ENCODE peak calls at places on chromosomes 5 and 9, in nine cellular contexts. U, G, I, Q, S, E, Z, L and J are unnamed samples.

GRCh38 chr5:109705596-109705995 is 15.9 kb downstream of the MAN2A1 start:
- DNase-seq in U (no peak), G (no peak), I (no peak), Q (peak; percentile 76), S (no peak), E (no peak), Z (peak; percentile 83), L (no peak), J (peak; percentile 28)

GRCh38 chr5:74542477-74542876 is 98.1 kb downstream of the ENC1 start:
- DNase-seq in U (no peak), G (no peak), I (no peak), Q (peak; percentile 45), S (no peak), E (no peak), Z (peak; percentile 82), L (no peak), J (peak; percentile 9)

GRCh38 chr5:73901045-73901444 is 275.0 kb downstream of the ARHGEF28 start:
- DNase-seq in U (no peak), G (no peak), I (no peak), Q (no peak), S (no peak), E (no peak), Z (peak; percentile 86), L (no peak), J (peak; percentile 73)

GRCh38 chr9:96236854-96237545 is 65.0 kb downstream of the HSD17B3 start:
- DNase-seq in U (no peak), G (no peak), I (no peak), Q (no peak), S (no peak), E (no peak), Z (peak; percentile 20), L (no peak), J (no peak)

GRCh38 chr9:134347996-134348395 is 21.7 kb downstream of the RXRA start:
- DNase-seq in U (no peak), G (no peak), I (no peak), Q (no peak), S (no peak), E (no peak), Z (no peak), L (no peak), J (no peak)

GRCh38 chr5:10788358-10788757 is 27.3 kb upstream of the DAP start:
- DNase-seq in U (no peak), G (no peak), I (no peak), Q (no peak), S (no peak), E (no peak), Z (peak; percentile 4), L (no peak), J (no peak)

GRCh38 chr5:84393969-84394368 is 9.3 kb upstream of the EDIL3 start:
- DNase-seq in U (peak; percentile 64), G (no peak), I (no peak), Q (peak; percentile 42), S (no peak), E (no peak), Z (peak; percentile 92), L (no peak), J (no peak)

GRCh38 chr5:158142182-158142581 is 283.2 kb upstream of the CLINT1 start:
- DNase-seq in U (no peak), G (no peak), I (no peak), Q (peak; percentile 67), S (no peak), E (no peak), Z (peak; percentile 73), L (no peak), J (no peak)

GRCh38 chr5:117160361-117160760 is 585.7 kb upstream of the SEMA6A start:
- DNase-seq in U (no peak), G (no peak), I (no peak), Q (no peak), S (no peak), E (no peak), Z (no peak), L (no peak), J (no peak)

GRCh38 chr5:78287833-78288232 is 6.7 kb downstream of the AP3B1 start:
- DNase-seq in U (no peak), G (no peak), I (no peak), Q (peak; percentile 81), S (no peak), E (peak; percentile 38), Z (peak; percentile 86), L (no peak), J (peak; percentile 61)

GRCh38 chr5:138252944-138253343 is 21.5 kb downstream of the GFRA3 start:
- DNase-seq in U (no peak), G (no peak), I (no peak), Q (no peak), S (no peak), E (no peak), Z (no peak), L (no peak), J (no peak)

DNA sequence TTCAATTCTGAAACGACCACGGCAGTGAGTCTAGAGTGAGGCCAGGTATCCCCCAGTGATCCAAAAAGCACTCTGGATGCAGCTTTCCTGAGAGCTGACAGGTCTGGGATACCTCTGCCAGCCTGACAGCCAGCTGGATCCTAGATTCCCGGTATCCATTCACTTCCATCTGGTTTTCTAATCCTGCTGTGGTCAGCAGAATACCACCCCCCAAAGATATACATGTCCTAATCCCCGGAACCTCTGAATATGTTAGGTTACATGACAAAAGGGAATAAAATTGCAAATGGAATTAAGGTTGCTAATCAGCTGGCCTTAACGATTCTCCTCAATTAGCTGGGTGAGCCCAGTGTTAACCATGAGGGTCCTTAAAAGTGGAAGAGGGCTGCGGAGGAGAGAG is 1.4 kb upstream of the ZNF79 start:
- DNase-seq in U (no peak), G (no peak), I (no peak), Q (no peak), S (no peak), E (no peak), Z (no peak), L (no peak), J (no peak)
- H3K4me3 ChIP-seq in U (peak overlapping the region; percentile 96), G (peak overlapping the region; percentile 99), I (no peak overlapping the region), Q (peak overlapping the region; percentile 96), S (peak overlapping the region; percentile 84), E (peak overlapping the region; percentile 83), Z (no peak overlapping the region), L (peak overlapping the region; percentile 64), J (peak overlapping the region; percentile 97)

GRCh38 chr5:12214631-12215030 is 310.4 kb upstream of the CTNND2 start:
- DNase-seq in U (no peak), G (no peak), I (no peak), Q (no peak), S (no peak), E (no peak), Z (peak; percentile 31), L (no peak), J (no peak)
- TF ChIP-seq CTCF in U (no peak), G (no peak), I (no peak), Q (no peak), S (no peak), E (no peak), Z (no peak), L (no peak), J (no peak)

GRCh38 chr5:69257577-69257976 is 22.9 kb downstream of the CDK7 start:
- DNase-seq in U (no peak), G (no peak), I (no peak), Q (no peak), S (no peak), E (no peak), Z (no peak), L (no peak), J (no peak)
- H3K4me3 ChIP-seq in U (no peak overlapping the region), G (no peak overlapping the region), I (no peak overlapping the region), Q (no peak overlapping the region), S (no peak overlapping the region), E (no peak overlapping the region), Z (no peak overlapping the region), L (no peak overlapping the region), J (no peak overlapping the region)

GRCh38 chr5:33180900-33181299 is 259.9 kb upstream of the TARS1 start:
- DNase-seq in U (peak; percentile 57), G (no peak), I (no peak), Q (peak; percentile 66), S (no peak), E (peak; percentile 7), Z (peak; percentile 57), L (no peak), J (peak; percentile 70)
- TF ChIP-seq CTCF in U (peak; percentile 37), G (peak; percentile 18), I (no peak), Q (peak; percentile 71), S (peak; percentile 40), E (peak; percentile 59), Z (peak; percentile 58), L (no peak), J (peak; percentile 50)

DNA sequence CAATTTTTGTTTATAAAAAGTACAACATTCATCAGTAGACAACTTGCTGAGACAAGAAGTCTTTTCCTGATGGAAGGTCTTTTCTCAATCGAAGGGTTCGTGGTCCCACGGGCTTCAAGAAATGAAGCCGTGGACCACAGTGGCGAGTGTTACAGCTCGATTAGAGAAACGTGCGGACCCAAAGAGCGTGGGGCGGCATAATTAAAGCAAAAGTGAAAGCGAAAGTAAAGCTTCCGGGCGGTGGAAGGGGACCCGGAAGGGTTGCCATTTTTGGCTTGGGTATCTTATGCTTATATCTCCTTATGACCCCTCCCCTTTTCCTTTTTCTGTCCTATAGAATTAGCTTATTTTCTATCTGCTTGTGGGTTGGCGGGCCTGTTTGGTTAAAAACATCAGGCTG is 2309.4 kb upstream of the ACO1 start:
- DNase-seq in U (no peak), G (no peak), I (no peak), Q (no peak), S (no peak), E (no peak), Z (no peak), L (no peak), J (no peak)
- H3K4me3 ChIP-seq in U (no peak overlapping the region), G (no peak overlapping the region), I (no peak overlapping the region), Q (no peak overlapping the region), S (no peak overlapping the region), E (no peak overlapping the region), Z (no peak overlapping the region), L (no peak overlapping the region), J (no peak overlapping the region)

DNA sequence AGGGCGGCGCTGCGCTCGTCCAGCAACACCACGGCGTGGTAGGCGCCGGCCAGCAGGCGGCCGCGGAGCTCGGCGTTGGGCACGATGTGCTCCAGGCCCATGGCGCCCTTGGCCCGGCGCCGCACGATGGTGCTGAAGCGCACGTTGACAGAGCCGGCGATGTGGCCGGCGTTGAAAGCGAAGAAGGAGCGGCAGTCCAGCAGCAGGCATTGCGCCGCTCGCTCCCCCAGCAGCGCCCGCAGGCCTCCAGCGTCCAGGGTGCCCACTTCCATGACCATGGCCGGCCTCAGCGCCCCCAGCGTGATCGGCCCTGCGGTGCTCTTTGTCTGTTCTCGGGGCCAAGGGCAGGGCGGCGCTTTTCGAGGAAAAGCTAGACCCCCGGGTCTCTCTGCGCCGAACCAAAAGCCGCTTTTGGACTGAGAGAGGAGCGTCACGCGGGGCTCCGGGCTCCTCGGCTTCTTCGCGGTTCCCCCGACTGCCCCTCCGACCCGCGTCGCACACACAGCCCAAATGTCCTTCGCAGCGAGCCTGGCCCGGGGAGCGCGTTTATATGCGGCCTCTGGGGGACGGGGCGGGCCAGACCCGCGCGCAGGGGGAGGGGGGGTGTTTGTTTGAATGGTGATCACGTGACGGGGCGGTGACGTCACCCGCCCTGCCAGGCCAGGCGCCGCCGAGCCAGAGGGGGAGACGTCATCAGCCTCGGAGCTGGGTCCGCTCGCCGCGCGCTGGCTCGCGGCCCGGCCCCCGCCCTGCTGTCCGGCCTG is at the start of gene DUSP1:
- DNase-seq in U (peak; percentile 76), G (peak; percentile 100), I (peak; percentile 100), Q (peak; percentile 98), S (peak; percentile 93), E (peak; percentile 82), Z (peak; percentile 96), L (peak; percentile 100), J (peak; percentile 99)
- TF ChIP-seq CTCF in U (peak; percentile 80), G (peak; percentile 37), I (peak; percentile 17), Q (peak; percentile 23), S (peak; percentile 59), E (peak; percentile 31), Z (no peak), L (peak; percentile 79), J (peak; percentile 39)